ENCODE peak calls at places on chromosomes 7 and 10, in eight cellular contexts. One of them, this sample, is unnamed. For H3K36me3, the result is how much of the 10 kb centered on the place peaks cover.

GRCh38 chr10:125401462-125401861 is 241.1 kb upstream of the CTBP2 start:
- DNase-seq in keratinocyte: no peak
- DNase-seq in HepG2: no peak
- DNase-seq in HCT116: no peak
- DNase-seq in MM.1S: no peak
- DNase-seq in fibroblast of lung: no peak
- DNase-seq in PC-9: no peak
- DNase-seq in GM23248: no peak
- DNase-seq in this sample: no peak

GRCh38 chr7:33643497-33643896 is 261.8 kb upstream of the BMPER start:
- DNase-seq in HCT116: no peak
- DNase-seq in GM23248: no peak
- DNase-seq in MM.1S: no peak
- DNase-seq in HepG2: no peak
- DNase-seq in fibroblast of lung: no peak
- DNase-seq in PC-9: no peak
- DNase-seq in keratinocyte: no peak
- DNase-seq in this sample: no peak

GRCh38 chr10:124566222-124566888 is 104.7 kb downstream of the LHPP start:
- DNase-seq in GM23248: no peak
- DNase-seq in keratinocyte: no peak
- DNase-seq in fibroblast of lung: no peak
- DNase-seq in HCT116: no peak
- DNase-seq in PC-9: no peak
- DNase-seq in MM.1S: no peak
- DNase-seq in HepG2: no peak
- DNase-seq in this sample: no peak

GRCh38 chr10:16505168-16505567 is 16.5 kb downstream of the C1QL3 start:
- DNase-seq in keratinocyte: no peak
- DNase-seq in MM.1S: no peak
- DNase-seq in HepG2: no peak
- DNase-seq in PC-9: no peak
- DNase-seq in fibroblast of lung: no peak
- DNase-seq in GM23248: no peak
- DNase-seq in HCT116: no peak
- DNase-seq in this sample: no peak

GRCh38 chr10:28774051-28774995 is 97.0 kb downstream of the BAMBI start:
- DNase-seq in fibroblast of lung: no peak
- DNase-seq in keratinocyte: no peak
- DNase-seq in GM23248: no peak
- DNase-seq in HCT116: no peak
- DNase-seq in HepG2: peak
- DNase-seq in MM.1S: no peak
- DNase-seq in PC-9: no peak
- DNase-seq in this sample: peak

GRCh38 chr7:17696422-17696821 is 243.9 kb downstream of the SNX13 start:
- DNase-seq in HepG2: peak
- DNase-seq in MM.1S: no peak
- DNase-seq in HCT116: no peak
- DNase-seq in GM23248: peak
- DNase-seq in keratinocyte: peak
- DNase-seq in PC-9: peak
- DNase-seq in fibroblast of lung: peak
- DNase-seq in this sample: no peak

GRCh38 chr7:38679419-38679818 is 48.2 kb upstream of the AMPH start:
- DNase-seq in MM.1S: no peak
- DNase-seq in fibroblast of lung: peak
- DNase-seq in keratinocyte: no peak
- DNase-seq in HepG2: no peak
- DNase-seq in HCT116: no peak
- DNase-seq in PC-9: no peak
- DNase-seq in GM23248: no peak
- DNase-seq in this sample: no peak

GRCh38 chr7:79453266-79453557 is 255 bp downstream of the MAGI2 start:
- DNase-seq in keratinocyte: no peak
- DNase-seq in HepG2: no peak
- DNase-seq in HCT116: no peak
- DNase-seq in MM.1S: no peak
- DNase-seq in GM23248: no peak
- DNase-seq in PC-9: no peak
- DNase-seq in fibroblast of lung: no peak
- DNase-seq in this sample: no peak

GRCh38 chr10:69842020-69842419 is 40.3 kb downstream of the COL13A1 start:
- DNase-seq in HCT116: no peak
- DNase-seq in GM23248: no peak
- DNase-seq in HepG2: no peak
- DNase-seq in keratinocyte: no peak
- DNase-seq in PC-9: no peak
- DNase-seq in MM.1S: no peak
- DNase-seq in fibroblast of lung: no peak
- DNase-seq in this sample: no peak

GRCh38 chr10:4541292-4541691 is 284.7 kb upstream of the AKR1E2 start:
- DNase-seq in GM23248: peak
- DNase-seq in fibroblast of lung: peak
- DNase-seq in PC-9: peak
- DNase-seq in keratinocyte: peak
- DNase-seq in MM.1S: no peak
- DNase-seq in HCT116: peak
- DNase-seq in HepG2: no peak
- DNase-seq in this sample: no peak

GRCh38 chr7:130390486-130390885 is 10.2 kb downstream of the CPA1 start:
- DNase-seq in keratinocyte: no peak
- DNase-seq in HepG2: no peak
- DNase-seq in PC-9: no peak
- DNase-seq in HCT116: no peak
- DNase-seq in MM.1S: no peak
- DNase-seq in fibroblast of lung: no peak
- DNase-seq in GM23248: no peak
- DNase-seq in this sample: no peak

GRCh38 chr10:5563237-5563961 is 38.6 kb downstream of the CALML3 start:
- DNase-seq in GM23248: peak
- DNase-seq in MM.1S: no peak
- DNase-seq in HepG2: no peak
- DNase-seq in HCT116: no peak
- DNase-seq in fibroblast of lung: no peak
- DNase-seq in keratinocyte: no peak
- DNase-seq in PC-9: no peak
- DNase-seq in this sample: no peak

GRCh38 chr10:131453772-131454634 is 142.5 kb upstream of the TCERG1L start:
- DNase-seq in HepG2: peak
- DNase-seq in keratinocyte: no peak
- DNase-seq in GM23248: peak
- DNase-seq in fibroblast of lung: peak
- DNase-seq in HCT116: peak
- DNase-seq in PC-9: no peak
- DNase-seq in MM.1S: no peak
- DNase-seq in this sample: peak

DNA sequence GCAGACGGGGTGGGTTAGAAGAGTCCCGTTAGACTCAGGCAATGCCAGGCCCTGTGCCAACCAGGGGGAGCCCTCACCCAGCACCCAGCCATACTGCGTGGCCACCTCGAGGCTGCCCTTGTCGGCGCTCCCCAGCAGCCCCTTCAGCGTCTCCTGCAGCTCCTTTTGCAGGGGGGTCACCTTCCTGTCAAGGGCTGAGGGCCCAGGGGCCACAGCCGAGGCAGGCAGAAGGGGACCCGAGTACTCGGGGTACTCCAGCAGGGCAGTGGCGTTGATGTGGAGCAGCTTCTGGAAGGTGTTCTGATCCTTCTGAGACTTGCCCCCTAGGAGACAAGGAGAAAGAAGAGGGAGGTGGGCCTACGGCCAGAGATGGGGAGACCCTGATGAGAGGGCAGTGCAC is 9.7 kb downstream of the TBRG4 start:
- DNase-seq in MM.1S: no peak
- DNase-seq in HepG2: no peak
- DNase-seq in GM23248: no peak
- DNase-seq in HCT116: no peak
- DNase-seq in PC-9: no peak
- DNase-seq in fibroblast of lung: no peak
- DNase-seq in keratinocyte: no peak
- DNase-seq in this sample: no peak
- H3K36me3 ChIP-seq in MM.1S: under half
- H3K36me3 ChIP-seq in HepG2: under half
- H3K36me3 ChIP-seq in GM23248: under half
- H3K36me3 ChIP-seq in HCT116: half or more
- H3K36me3 ChIP-seq in PC-9: half or more
- H3K36me3 ChIP-seq in fibroblast of lung: under half
- H3K36me3 ChIP-seq in keratinocyte: half or more
- H3K36me3 ChIP-seq in this sample: under half

DNA sequence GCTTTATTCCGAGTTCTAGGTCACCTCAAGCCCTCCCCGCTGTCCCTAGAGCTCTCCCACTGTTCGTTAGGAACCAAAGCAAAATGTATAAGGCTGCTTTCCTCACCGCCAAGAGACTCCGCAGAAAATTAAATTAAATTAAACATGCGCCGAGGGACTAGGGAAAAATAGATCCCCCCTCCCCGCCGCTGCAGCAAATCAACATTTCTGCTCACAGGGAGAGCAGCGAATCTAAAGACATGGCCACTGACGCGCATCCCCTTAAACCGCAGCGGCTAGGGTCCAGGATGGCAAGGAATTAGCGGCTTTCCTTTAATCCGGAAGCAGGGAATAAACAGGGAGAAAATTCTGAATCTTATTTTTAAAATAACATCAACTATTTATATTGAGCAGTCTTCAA is 7.6 kb downstream of the SP8 start:
- DNase-seq in PC-9: no peak
- DNase-seq in HepG2: no peak
- DNase-seq in HCT116: no peak
- DNase-seq in keratinocyte: no peak
- DNase-seq in MM.1S: no peak
- DNase-seq in fibroblast of lung: no peak
- DNase-seq in GM23248: no peak
- DNase-seq in this sample: peak
- TF ChIP-seq EZH2 in PC-9: no peak
- TF ChIP-seq EZH2 in HepG2: no peak
- TF ChIP-seq EZH2 in HCT116: no peak
- TF ChIP-seq EZH2 in keratinocyte: no peak
- TF ChIP-seq EZH2 in MM.1S: no peak
- TF ChIP-seq EZH2 in fibroblast of lung: no peak
- TF ChIP-seq EZH2 in GM23248: no peak
- TF ChIP-seq EZH2 in this sample: no peak

GRCh38 chr7:100072462-100072861 is 9.1 kb downstream of the ZNF3 start:
- DNase-seq in HCT116: no peak
- DNase-seq in GM23248: no peak
- DNase-seq in MM.1S: no peak
- DNase-seq in keratinocyte: no peak
- DNase-seq in PC-9: no peak
- DNase-seq in fibroblast of lung: no peak
- DNase-seq in HepG2: no peak
- DNase-seq in this sample: no peak
- H3K36me3 ChIP-seq in HCT116: half or more
- H3K36me3 ChIP-seq in GM23248: half or more
- H3K36me3 ChIP-seq in MM.1S: half or more
- H3K36me3 ChIP-seq in keratinocyte: half or more
- H3K36me3 ChIP-seq in PC-9: half or more
- H3K36me3 ChIP-seq in fibroblast of lung: under half
- H3K36me3 ChIP-seq in HepG2: under half
- H3K36me3 ChIP-seq in this sample: half or more

DNA sequence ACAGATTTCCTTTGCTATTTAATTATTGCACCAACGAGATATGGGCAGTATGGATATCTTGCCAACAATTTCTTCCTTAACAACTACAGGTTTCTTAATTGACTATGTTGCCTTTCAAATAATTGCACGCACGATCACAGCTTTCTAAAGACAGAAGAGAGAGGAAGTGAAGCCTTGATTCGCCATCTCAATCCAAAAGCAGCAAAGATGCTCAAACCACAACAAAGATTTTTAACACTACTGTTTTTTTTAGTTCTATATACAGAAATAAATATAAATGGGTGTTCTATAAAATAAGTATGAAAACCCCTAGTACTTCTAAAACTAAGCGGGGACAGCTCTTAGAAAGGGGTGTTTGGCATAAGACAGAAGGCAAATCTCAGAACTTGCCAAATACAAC is 251.3 kb downstream of the SFMBT2 start:
- DNase-seq in HCT116: no peak
- DNase-seq in keratinocyte: no peak
- DNase-seq in GM23248: no peak
- DNase-seq in fibroblast of lung: no peak
- DNase-seq in PC-9: no peak
- DNase-seq in HepG2: no peak
- DNase-seq in MM.1S: no peak
- DNase-seq in this sample: no peak
- TF ChIP-seq EZH2 in HCT116: no peak
- TF ChIP-seq EZH2 in keratinocyte: no peak
- TF ChIP-seq EZH2 in GM23248: no peak
- TF ChIP-seq EZH2 in fibroblast of lung: no peak
- TF ChIP-seq EZH2 in PC-9: no peak
- TF ChIP-seq EZH2 in HepG2: no peak
- TF ChIP-seq EZH2 in MM.1S: no peak
- TF ChIP-seq EZH2 in this sample: no peak

GRCh38 chr10:102375867-102376266 is 19.6 kb upstream of the NFKB2 start:
- DNase-seq in GM23248: no peak
- DNase-seq in keratinocyte: no peak
- DNase-seq in fibroblast of lung: no peak
- DNase-seq in MM.1S: no peak
- DNase-seq in PC-9: no peak
- DNase-seq in HepG2: no peak
- DNase-seq in HCT116: no peak
- DNase-seq in this sample: no peak
- H3K36me3 ChIP-seq in GM23248: under half
- H3K36me3 ChIP-seq in keratinocyte: under half
- H3K36me3 ChIP-seq in fibroblast of lung: under half
- H3K36me3 ChIP-seq in MM.1S: under half
- H3K36me3 ChIP-seq in PC-9: under half
- H3K36me3 ChIP-seq in HepG2: under half
- H3K36me3 ChIP-seq in HCT116: half or more
- H3K36me3 ChIP-seq in this sample: under half

DNA sequence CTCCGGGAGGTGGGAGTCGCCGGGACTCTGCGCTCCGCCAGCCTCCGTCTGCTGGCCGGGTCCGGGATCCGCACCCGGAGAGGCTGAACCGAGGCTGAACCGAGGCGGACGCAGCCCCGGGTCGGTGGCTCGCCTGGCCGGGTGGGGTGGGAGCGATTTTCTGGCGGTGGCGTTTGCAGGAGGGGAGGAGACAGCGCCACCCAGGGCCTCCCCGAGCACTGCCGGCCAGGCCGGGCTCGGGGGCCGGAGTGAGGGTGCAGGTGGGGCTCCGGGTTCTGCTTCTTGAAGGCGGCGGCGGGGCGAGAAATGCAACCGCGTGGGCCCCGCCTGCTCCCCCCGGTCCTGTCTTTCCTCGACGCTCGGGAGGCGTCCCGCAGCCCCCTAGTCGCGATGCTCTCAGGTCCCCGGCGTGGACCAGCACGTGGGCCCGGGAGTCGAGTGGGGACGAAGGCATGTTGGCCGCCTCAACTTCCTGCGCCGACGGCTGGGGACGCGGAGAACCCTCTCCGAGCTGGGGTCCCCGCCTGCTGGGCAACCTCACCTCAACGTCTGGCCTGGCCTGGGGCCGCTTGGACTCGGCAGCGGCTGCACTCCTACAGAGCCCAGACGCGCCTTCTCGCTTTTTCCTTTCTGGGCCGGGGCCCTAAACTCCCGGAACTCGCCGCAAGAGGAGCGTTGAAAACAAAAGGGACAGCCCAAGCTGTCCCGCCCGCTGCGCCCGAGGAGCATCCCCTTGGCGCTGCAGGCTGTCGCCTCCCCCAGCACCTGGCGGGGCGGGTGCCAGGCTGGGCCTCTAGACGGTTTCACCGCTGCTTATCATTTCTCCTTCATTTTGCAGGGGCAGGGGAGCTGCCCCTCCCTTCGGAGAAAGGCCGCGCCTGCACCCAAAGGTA is 25.2 kb upstream of the VAX1 start:
- DNase-seq in HCT116: no peak
- DNase-seq in HepG2: no peak
- DNase-seq in MM.1S: no peak
- DNase-seq in keratinocyte: no peak
- DNase-seq in fibroblast of lung: no peak
- DNase-seq in PC-9: no peak
- DNase-seq in GM23248: peak
- DNase-seq in this sample: peak
- TF ChIP-seq EZH2 in HCT116: no peak
- TF ChIP-seq EZH2 in HepG2: peak
- TF ChIP-seq EZH2 in MM.1S: no peak
- TF ChIP-seq EZH2 in keratinocyte: peak
- TF ChIP-seq EZH2 in fibroblast of lung: peak
- TF ChIP-seq EZH2 in PC-9: no peak
- TF ChIP-seq EZH2 in GM23248: peak
- TF ChIP-seq EZH2 in this sample: peak

This sample was measured in neural progenitor cell.